ENCODE peak calls at places on chromosomes 4 and X, in five cellular contexts. P is stomach; V is WERI-Rb-1; A is activated CD4-positive, CD25-positive, alpha-beta regulatory T cell; X is cardiac fibroblast. Y is an unnamed sample.

GRCh38 chr4:20638825-20639224 is 61.4 kb upstream of the PACRGL start:
- DNase-seq in P (no peak), V (no peak), A (no peak), X (no peak), Y (no peak)

GRCh38 chr4:6785572-6785925 is 3.0 kb downstream of the KIAA0232 start:
- DNase-seq in P (no peak), V (no peak), A (no peak), X (no peak), Y (no peak)

GRCh38 chrX:68180501-68181061 is 252.7 kb downstream of the OPHN1 start:
- DNase-seq in P (no peak), V (no peak), A (no peak), X (no peak), Y (no peak)

GRCh38 chr4:176467011-176467410 is 147.2 kb downstream of the SPCS3 start:
- DNase-seq in P (no peak), V (no peak), A (no peak), X (no peak), Y (no peak)

GRCh38 chr4:82739292-82740190 is 59.1 kb downstream of the SCD5 start:
- DNase-seq in P (peak), V (peak), A (peak), X (peak), Y (peak)

GRCh38 chrX:153305941-153306464 is 15.6 kb downstream of the PNMA6F start:
- DNase-seq in P (no peak), V (no peak), A (no peak), X (no peak), Y (no peak)

GRCh38 chrX:22378296-22378695 is 105.6 kb downstream of the CBLL2 start:
- DNase-seq in P (no peak), V (no peak), A (no peak), X (no peak), Y (no peak)

GRCh38 chrX:146435472-146435871 is 374.1 kb upstream of the CXorf51B start:
- DNase-seq in P (no peak), V (no peak), A (no peak), X (no peak), Y (no peak)

GRCh38 chrX:75038925-75039324 is 113.7 kb upstream of the NEXMIF start:
- DNase-seq in P (no peak), V (peak), A (no peak), X (peak), Y (no peak)

GRCh38 chr4:107423677-107424405 is 296.2 kb downstream of the PAPSS1 start:
- DNase-seq in P (no peak), V (no peak), A (no peak), X (no peak), Y (no peak)

GRCh38 chrX:148867596-148867995 is 367.2 kb downstream of the AFF2 start:
- DNase-seq in P (no peak), V (no peak), A (no peak), X (no peak), Y (no peak)

GRCh38 chr4:4519296-4519898 is 22.5 kb downstream of the STX18 start:
- DNase-seq in P (no peak), V (no peak), A (no peak), X (peak), Y (no peak)

GRCh38 chrX:68647156-68647957 is at the start of gene STARD8:
- DNase-seq in P (peak), V (peak), A (no peak), X (peak), Y (no peak)

GRCh38 chr4:150229538-150229937 is 151.3 kb downstream of the DCLK2 start:
- DNase-seq in P (no peak), V (no peak), A (no peak), X (peak), Y (no peak)

GRCh38 chr4:173530326-173531062 is 465 bp upstream of the HAND2 start:
- DNase-seq in P (no peak), V (no peak), A (no peak), X (no peak), Y (no peak)